ENCODE peak calls at places on chromosomes 3 and 15, in ten cellular contexts. One of them, this sample, is unnamed.
A peak's percentile ranks its signal among the peaks of the same experiment; 100 is the strongest.

GRCh38 chr15:40603935-40604334 is 9.9 kb downstream of the KNL1 start:
- DNase-seq in tibial artery: no peak
- DNase-seq in sigmoid colon: no peak
- DNase-seq in fibroblast of villous mesenchyme: no peak
- DNase-seq in mammary epithelial cell: no peak
- DNase-seq in HepG2: no peak
- DNase-seq in HFF-Myc: no peak
- DNase-seq in PC-9: no peak
- DNase-seq in osteoblast: peak; percentile 35
- DNase-seq in astrocyte of the spinal cord: no peak
- DNase-seq in this sample: no peak

GRCh38 chr3:88742674-88743507 is 364.5 kb upstream of the EPHA3 start:
- DNase-seq in osteoblast: no peak
- DNase-seq in sigmoid colon: no peak
- DNase-seq in tibial artery: no peak
- DNase-seq in astrocyte of the spinal cord: no peak
- DNase-seq in PC-9: no peak
- DNase-seq in HepG2: no peak
- DNase-seq in HFF-Myc: no peak
- DNase-seq in mammary epithelial cell: no peak
- DNase-seq in fibroblast of villous mesenchyme: no peak
- DNase-seq in this sample: no peak

GRCh38 chr3:74273091-74273490 is 341.4 kb downstream of the CNTN3 start:
- DNase-seq in mammary epithelial cell: peak; percentile 19
- DNase-seq in osteoblast: no peak
- DNase-seq in sigmoid colon: no peak
- DNase-seq in HFF-Myc: no peak
- DNase-seq in fibroblast of villous mesenchyme: no peak
- DNase-seq in HepG2: no peak
- DNase-seq in tibial artery: no peak
- DNase-seq in PC-9: no peak
- DNase-seq in astrocyte of the spinal cord: no peak
- DNase-seq in this sample: no peak

GRCh38 chr3:167814441-167814951 is 79.0 kb downstream of the SERPINI1 start:
- DNase-seq in HFF-Myc: no peak
- DNase-seq in PC-9: no peak
- DNase-seq in tibial artery: no peak
- DNase-seq in astrocyte of the spinal cord: peak; percentile 84
- DNase-seq in HepG2: peak; percentile 63
- DNase-seq in fibroblast of villous mesenchyme: no peak
- DNase-seq in mammary epithelial cell: no peak
- DNase-seq in osteoblast: peak; percentile 84
- DNase-seq in sigmoid colon: no peak
- DNase-seq in this sample: peak; percentile 83

GRCh38 chr15:43879386-43880355 is 52.9 kb downstream of the WDR76 start:
- DNase-seq in mammary epithelial cell: no peak
- DNase-seq in astrocyte of the spinal cord: no peak
- DNase-seq in HFF-Myc: no peak
- DNase-seq in fibroblast of villous mesenchyme: peak; percentile 9
- DNase-seq in osteoblast: no peak
- DNase-seq in PC-9: no peak
- DNase-seq in HepG2: no peak
- DNase-seq in tibial artery: no peak
- DNase-seq in sigmoid colon: no peak
- DNase-seq in this sample: no peak

GRCh38 chr15:60546764-60547163 is 67.8 kb upstream of the ICE2 start:
- DNase-seq in astrocyte of the spinal cord: no peak
- DNase-seq in sigmoid colon: no peak
- DNase-seq in tibial artery: no peak
- DNase-seq in fibroblast of villous mesenchyme: no peak
- DNase-seq in PC-9: no peak
- DNase-seq in HepG2: no peak
- DNase-seq in osteoblast: no peak
- DNase-seq in mammary epithelial cell: no peak
- DNase-seq in HFF-Myc: no peak
- DNase-seq in this sample: no peak

GRCh38 chr15:84603630-84604379 is 3.0 kb downstream of the ZSCAN2 start:
- DNase-seq in HFF-Myc: no peak
- DNase-seq in sigmoid colon: no peak
- DNase-seq in tibial artery: no peak
- DNase-seq in mammary epithelial cell: no peak
- DNase-seq in osteoblast: no peak
- DNase-seq in fibroblast of villous mesenchyme: no peak
- DNase-seq in HepG2: no peak
- DNase-seq in PC-9: no peak
- DNase-seq in astrocyte of the spinal cord: no peak
- DNase-seq in this sample: no peak

GRCh38 chr3:123489400-123490004 is 40.6 kb upstream of the ADCY5 start:
- DNase-seq in osteoblast: peak; percentile 92
- DNase-seq in fibroblast of villous mesenchyme: peak; percentile 75
- DNase-seq in PC-9: peak; percentile 60
- DNase-seq in sigmoid colon: peak; percentile 85
- DNase-seq in HFF-Myc: peak; percentile 69
- DNase-seq in mammary epithelial cell: peak; percentile 23
- DNase-seq in HepG2: peak; percentile 27
- DNase-seq in astrocyte of the spinal cord: peak; percentile 65
- DNase-seq in tibial artery: peak; percentile 78
- DNase-seq in this sample: peak; percentile 0

GRCh38 chr15:57481038-57481705 is 104.9 kb downstream of the CGNL1 start:
- DNase-seq in osteoblast: no peak
- DNase-seq in HFF-Myc: no peak
- DNase-seq in PC-9: no peak
- DNase-seq in fibroblast of villous mesenchyme: no peak
- DNase-seq in tibial artery: no peak
- DNase-seq in sigmoid colon: no peak
- DNase-seq in HepG2: no peak
- DNase-seq in mammary epithelial cell: peak; percentile 42
- DNase-seq in astrocyte of the spinal cord: no peak
- DNase-seq in this sample: no peak

GRCh38 chr3:57078366-57079220 is 18.1 kb downstream of the SPATA12 start:
- DNase-seq in sigmoid colon: peak; percentile 88
- DNase-seq in PC-9: peak; percentile 80
- DNase-seq in osteoblast: peak; percentile 98
- DNase-seq in mammary epithelial cell: peak; percentile 28
- DNase-seq in HFF-Myc: no peak
- DNase-seq in astrocyte of the spinal cord: peak; percentile 41
- DNase-seq in tibial artery: peak; percentile 86
- DNase-seq in fibroblast of villous mesenchyme: peak; percentile 72
- DNase-seq in HepG2: peak; percentile 30
- DNase-seq in this sample: no peak

GRCh38 chr3:187919018-187919417 is 173.8 kb upstream of the BCL6 start:
- DNase-seq in PC-9: no peak
- DNase-seq in osteoblast: no peak
- DNase-seq in fibroblast of villous mesenchyme: no peak
- DNase-seq in HFF-Myc: no peak
- DNase-seq in tibial artery: no peak
- DNase-seq in HepG2: no peak
- DNase-seq in sigmoid colon: no peak
- DNase-seq in astrocyte of the spinal cord: no peak
- DNase-seq in mammary epithelial cell: no peak
- DNase-seq in this sample: no peak

GRCh38 chr3:177647876-177648275 is 450.6 kb upstream of the TBL1XR1 start:
- DNase-seq in HepG2: no peak
- DNase-seq in mammary epithelial cell: no peak
- DNase-seq in PC-9: no peak
- DNase-seq in HFF-Myc: no peak
- DNase-seq in astrocyte of the spinal cord: no peak
- DNase-seq in fibroblast of villous mesenchyme: no peak
- DNase-seq in sigmoid colon: no peak
- DNase-seq in tibial artery: no peak
- DNase-seq in osteoblast: no peak
- DNase-seq in this sample: no peak

GRCh38 chr3:77320514-77320913 is 280.6 kb downstream of the ROBO2 start:
- DNase-seq in PC-9: no peak
- DNase-seq in HepG2: peak; percentile 25
- DNase-seq in sigmoid colon: no peak
- DNase-seq in tibial artery: no peak
- DNase-seq in osteoblast: no peak
- DNase-seq in HFF-Myc: no peak
- DNase-seq in fibroblast of villous mesenchyme: peak; percentile 49
- DNase-seq in astrocyte of the spinal cord: peak; percentile 67
- DNase-seq in mammary epithelial cell: no peak
- DNase-seq in this sample: peak; percentile 10

GRCh38 chr3:133776794-133777438 is 28.7 kb upstream of the SRPRB start:
- DNase-seq in PC-9: no peak
- DNase-seq in astrocyte of the spinal cord: no peak
- DNase-seq in sigmoid colon: no peak
- DNase-seq in HFF-Myc: no peak
- DNase-seq in tibial artery: no peak
- DNase-seq in HepG2: no peak
- DNase-seq in fibroblast of villous mesenchyme: no peak
- DNase-seq in osteoblast: no peak
- DNase-seq in mammary epithelial cell: no peak
- DNase-seq in this sample: no peak

GRCh38 chr3:10757021-10757820 is 58.8 kb upstream of the SLC6A11 start:
- DNase-seq in PC-9: no peak
- DNase-seq in mammary epithelial cell: peak; percentile 96
- DNase-seq in sigmoid colon: no peak
- DNase-seq in osteoblast: no peak
- DNase-seq in astrocyte of the spinal cord: peak; percentile 12
- DNase-seq in tibial artery: no peak
- DNase-seq in fibroblast of villous mesenchyme: no peak
- DNase-seq in HepG2: no peak
- DNase-seq in HFF-Myc: no peak
- DNase-seq in this sample: no peak

GRCh38 chr3:25113891-25114290 is 314.2 kb upstream of the RARB start:
- DNase-seq in fibroblast of villous mesenchyme: no peak
- DNase-seq in sigmoid colon: no peak
- DNase-seq in HFF-Myc: no peak
- DNase-seq in PC-9: no peak
- DNase-seq in tibial artery: no peak
- DNase-seq in mammary epithelial cell: no peak
- DNase-seq in HepG2: no peak
- DNase-seq in astrocyte of the spinal cord: no peak
- DNase-seq in osteoblast: no peak
- DNase-seq in this sample: no peak

GRCh38 chr3:149528344-149528657 is 53.8 kb downstream of the TM4SF4 start:
- DNase-seq in osteoblast: no peak
- DNase-seq in mammary epithelial cell: no peak
- DNase-seq in PC-9: no peak
- DNase-seq in fibroblast of villous mesenchyme: peak; percentile 48
- DNase-seq in HepG2: no peak
- DNase-seq in tibial artery: no peak
- DNase-seq in astrocyte of the spinal cord: no peak
- DNase-seq in sigmoid colon: no peak
- DNase-seq in HFF-Myc: no peak
- DNase-seq in this sample: no peak
- H3K4me3 ChIP-seq in osteoblast: no peak overlapping the region
- H3K4me3 ChIP-seq in mammary epithelial cell: no peak overlapping the region
- H3K4me3 ChIP-seq in PC-9: no peak overlapping the region
- H3K4me3 ChIP-seq in fibroblast of villous mesenchyme: no peak overlapping the region
- H3K4me3 ChIP-seq in HepG2: no peak overlapping the region
- H3K4me3 ChIP-seq in tibial artery: no peak overlapping the region
- H3K4me3 ChIP-seq in astrocyte of the spinal cord: no peak overlapping the region
- H3K4me3 ChIP-seq in sigmoid colon: no peak overlapping the region
- H3K4me3 ChIP-seq in HFF-Myc: no peak overlapping the region
- H3K4me3 ChIP-seq in this sample: no peak overlapping the region

DNA sequence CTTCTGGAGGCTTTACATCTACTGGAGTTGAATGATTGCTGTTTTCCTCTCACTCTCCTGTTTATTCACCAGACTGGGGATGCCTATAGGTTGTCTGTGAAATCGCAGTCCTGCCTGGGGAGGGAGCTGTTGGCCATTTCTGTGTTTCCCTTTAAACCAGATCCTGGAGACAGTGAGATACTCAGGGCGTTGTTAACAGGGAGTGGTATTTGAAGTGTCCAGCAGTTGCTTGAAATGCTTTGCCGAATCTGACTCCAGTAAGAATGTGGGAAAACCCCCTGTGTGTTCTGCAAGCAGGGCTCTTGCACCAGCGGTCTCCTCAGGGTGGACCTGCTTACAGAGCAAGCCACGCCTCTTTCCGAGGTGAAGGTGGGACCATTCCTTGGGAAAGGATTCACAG is 4.3 kb upstream of the LRRK1 start:
- DNase-seq in PC-9: no peak
- DNase-seq in astrocyte of the spinal cord: no peak
- DNase-seq in osteoblast: peak; percentile 21
- DNase-seq in HepG2: no peak
- DNase-seq in tibial artery: no peak
- DNase-seq in sigmoid colon: no peak
- DNase-seq in fibroblast of villous mesenchyme: peak; percentile 29
- DNase-seq in HFF-Myc: no peak
- DNase-seq in mammary epithelial cell: no peak
- DNase-seq in this sample: no peak
- TF ChIP-seq CTCF in PC-9: no peak
- TF ChIP-seq CTCF in astrocyte of the spinal cord: peak; percentile 7
- TF ChIP-seq CTCF in osteoblast: peak; percentile 16
- TF ChIP-seq CTCF in HepG2: no peak
- TF ChIP-seq CTCF in tibial artery: no peak
- TF ChIP-seq CTCF in sigmoid colon: no peak
- TF ChIP-seq CTCF in fibroblast of villous mesenchyme: peak; percentile 44
- TF ChIP-seq CTCF in HFF-Myc: peak; percentile 23
- TF ChIP-seq CTCF in mammary epithelial cell: peak; percentile 21
- TF ChIP-seq CTCF in this sample: peak; percentile 13

DNA sequence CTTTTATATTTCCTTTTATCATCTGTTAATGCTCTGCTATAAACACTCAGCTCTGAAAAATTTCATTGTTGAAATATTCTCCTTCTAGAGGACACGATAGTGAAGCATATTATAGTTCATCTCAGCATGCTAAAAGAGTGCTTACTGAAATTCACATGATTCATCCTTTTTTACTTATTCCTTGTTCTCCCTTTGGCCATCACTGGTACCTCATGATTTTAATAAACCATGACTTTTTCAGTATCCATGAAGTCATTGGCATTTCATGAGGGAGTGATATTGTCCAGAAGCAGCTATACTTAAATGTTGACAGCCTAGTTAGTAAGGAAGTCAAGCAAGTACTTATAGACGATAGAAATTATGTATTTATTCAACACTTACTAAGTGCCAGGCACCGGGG is 112.7 kb downstream of the PROS1 start:
- DNase-seq in mammary epithelial cell: no peak
- DNase-seq in tibial artery: no peak
- DNase-seq in fibroblast of villous mesenchyme: no peak
- DNase-seq in sigmoid colon: no peak
- DNase-seq in PC-9: no peak
- DNase-seq in astrocyte of the spinal cord: no peak
- DNase-seq in HepG2: no peak
- DNase-seq in osteoblast: no peak
- DNase-seq in HFF-Myc: no peak
- DNase-seq in this sample: no peak
- H3K4me3 ChIP-seq in mammary epithelial cell: no peak overlapping the region
- H3K4me3 ChIP-seq in tibial artery: no peak overlapping the region
- H3K4me3 ChIP-seq in fibroblast of villous mesenchyme: no peak overlapping the region
- H3K4me3 ChIP-seq in sigmoid colon: no peak overlapping the region
- H3K4me3 ChIP-seq in PC-9: no peak overlapping the region
- H3K4me3 ChIP-seq in astrocyte of the spinal cord: no peak overlapping the region
- H3K4me3 ChIP-seq in HepG2: no peak overlapping the region
- H3K4me3 ChIP-seq in osteoblast: no peak overlapping the region
- H3K4me3 ChIP-seq in HFF-Myc: no peak overlapping the region
- H3K4me3 ChIP-seq in this sample: no peak overlapping the region

DNA sequence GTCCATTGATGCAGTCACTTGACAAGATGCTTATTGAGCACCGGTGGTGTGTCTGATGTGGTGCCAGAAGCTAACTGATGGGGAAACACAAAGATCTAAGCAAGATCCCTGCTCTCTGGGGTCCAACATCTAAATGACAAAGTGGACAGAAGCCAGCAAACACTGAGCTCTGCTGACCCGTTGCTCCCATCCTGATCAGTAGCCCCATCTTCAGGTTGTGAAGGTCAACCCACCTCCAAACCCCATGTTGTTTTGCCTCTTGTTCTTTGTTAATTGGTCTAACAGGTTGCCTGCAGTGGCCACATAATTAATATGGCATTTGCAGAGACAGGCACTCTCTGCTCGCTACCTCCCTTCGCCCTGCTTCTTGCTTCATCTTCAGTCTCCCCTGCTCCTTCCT is 21.5 kb upstream of the GLCE start:
- DNase-seq in astrocyte of the spinal cord: no peak
- DNase-seq in fibroblast of villous mesenchyme: no peak
- DNase-seq in tibial artery: no peak
- DNase-seq in osteoblast: no peak
- DNase-seq in PC-9: no peak
- DNase-seq in mammary epithelial cell: no peak
- DNase-seq in HepG2: no peak
- DNase-seq in sigmoid colon: no peak
- DNase-seq in HFF-Myc: no peak
- DNase-seq in this sample: no peak
- TF ChIP-seq CTCF in astrocyte of the spinal cord: no peak
- TF ChIP-seq CTCF in fibroblast of villous mesenchyme: no peak
- TF ChIP-seq CTCF in tibial artery: no peak
- TF ChIP-seq CTCF in osteoblast: no peak
- TF ChIP-seq CTCF in PC-9: no peak
- TF ChIP-seq CTCF in mammary epithelial cell: no peak
- TF ChIP-seq CTCF in HepG2: no peak
- TF ChIP-seq CTCF in sigmoid colon: no peak
- TF ChIP-seq CTCF in HFF-Myc: no peak
- TF ChIP-seq CTCF in this sample: no peak

This sample was measured in retinal pigment epithelial cell.